ENCODE peak calls at places on chromosomes 5 and 9, in six cellular contexts. W is neural progenitor cell, E is PC-3, G is HCT116, Y is hepatocyte, Z is MM.1S. U is an unnamed sample.

GRCh38 chr9:124345751-124346281 is 69.4 kb downstream of the PSMB7 start:
- DNase-seq in W (no peak), E (no peak), G (no peak), Y (no peak), Z (no peak), U (no peak)

GRCh38 chr9:8778356-8778755 is 978.8 kb upstream of the DMAC1 start:
- DNase-seq in W (no peak), E (no peak), G (no peak), Y (no peak), Z (no peak), U (no peak)

GRCh38 chr5:113022661-113023060 is 46.1 kb downstream of the DCP2 start:
- DNase-seq in W (no peak), E (peak; percentile 58), G (no peak), Y (no peak), Z (peak; percentile 90), U (no peak)

GRCh38 chr5:124927735-124928134 is 181.3 kb upstream of the ZNF608 start:
- DNase-seq in W (no peak), E (peak; percentile 6), G (no peak), Y (no peak), Z (no peak), U (no peak)

GRCh38 chr5:168317521-168318147 is 26.2 kb downstream of the WWC1 start:
- DNase-seq in W (peak; percentile 35), E (peak; percentile 74), G (peak; percentile 82), Y (peak; percentile 95), Z (no peak), U (no peak)

GRCh38 chr5:4511996-4512656 is 628.0 kb upstream of the ADAMTS16 start:
- DNase-seq in W (peak; percentile 71), E (peak; percentile 49), G (no peak), Y (peak; percentile 69), Z (no peak), U (peak; percentile 68)

GRCh38 chr9:69762527-69762926 is 2.7 kb upstream of the PTAR1 start:
- DNase-seq in W (no peak), E (no peak), G (no peak), Y (no peak), Z (no peak), U (no peak)

GRCh38 chr5:121630402-121630801 is 221.3 kb upstream of the FTMT start:
- DNase-seq in W (peak; percentile 8), E (peak; percentile 36), G (no peak), Y (peak; percentile 22), Z (no peak), U (peak; percentile 8)

GRCh38 chr5:138033275-138033808 is 463 bp upstream of the FAM13B start:
- DNase-seq in W (peak; percentile 55), E (no peak), G (no peak), Y (no peak), Z (no peak), U (peak; percentile 87)

GRCh38 chr5:101942321-101942882 is 353.7 kb downstream of the SLCO4C1 start:
- DNase-seq in W (peak; percentile 66), E (peak; percentile 68), G (peak; percentile 27), Y (peak; percentile 66), Z (peak; percentile 40), U (peak; percentile 74)

GRCh38 chr5:152560508-152561137 is 155.5 kb upstream of the NMUR2 start:
- DNase-seq in W (peak; percentile 87), E (peak; percentile 56), G (peak; percentile 18), Y (peak; percentile 80), Z (peak; percentile 74), U (peak; percentile 83)

GRCh38 chr9:86202338-86202882 is 57.0 kb downstream of the C9orf153 start:
- DNase-seq in W (peak; percentile 63), E (peak; percentile 59), G (peak; percentile 27), Y (peak; percentile 62), Z (peak; percentile 58), U (peak; percentile 77)

GRCh38 chr5:149172261-149172660 is 31.0 kb downstream of the ABLIM3 start:
- DNase-seq in W (no peak), E (peak; percentile 97), G (no peak), Y (no peak), Z (no peak), U (no peak)

GRCh38 chr9:20701058-20701457 is 17.0 kb downstream of the FOCAD start:
- DNase-seq in W (no peak), E (no peak), G (no peak), Y (no peak), Z (no peak), U (no peak)

GRCh38 chr9:33081128-33081851 is 4.8 kb upstream of the SMU1 start:
- DNase-seq in W (peak; percentile 85), E (peak; percentile 80), G (peak; percentile 79), Y (peak; percentile 85), Z (peak; percentile 82), U (peak; percentile 93)

GRCh38 chr9:33196736-33197135 is 29.6 kb upstream of the B4GALT1 start:
- DNase-seq in W (no peak), E (no peak), G (no peak), Y (no peak), Z (no peak), U (no peak)

GRCh38 chr9:114553202-114553601 is 34.4 kb upstream of the ATP6V1G1 start:
- DNase-seq in W (no peak), E (no peak), G (no peak), Y (no peak), Z (no peak), U (no peak)

GRCh38 chr5:17317499-17317898 is 100.1 kb downstream of the BASP1 start:
- DNase-seq in W (no peak), E (no peak), G (no peak), Y (no peak), Z (peak; percentile 50), U (no peak)

GRCh38 chr9:15293727-15294405 is 13.2 kb downstream of the TTC39B start:
- DNase-seq in W (no peak), E (no peak), G (no peak), Y (no peak), Z (no peak), U (no peak)

GRCh38 chr9:20753761-20754160 is 69.7 kb downstream of the FOCAD start:
- DNase-seq in W (no peak), E (peak; percentile 78), G (no peak), Y (no peak), Z (no peak), U (no peak)

GRCh38 chr9:17191095-17191494 is 56.3 kb downstream of the CNTLN start:
- DNase-seq in W (no peak), E (no peak), G (no peak), Y (no peak), Z (no peak), U (no peak)

GRCh38 chr5:167731951-167732350 is 559.5 kb upstream of the WWC1 start:
- DNase-seq in W (no peak), E (no peak), G (no peak), Y (no peak), Z (no peak), U (no peak)

DNA sequence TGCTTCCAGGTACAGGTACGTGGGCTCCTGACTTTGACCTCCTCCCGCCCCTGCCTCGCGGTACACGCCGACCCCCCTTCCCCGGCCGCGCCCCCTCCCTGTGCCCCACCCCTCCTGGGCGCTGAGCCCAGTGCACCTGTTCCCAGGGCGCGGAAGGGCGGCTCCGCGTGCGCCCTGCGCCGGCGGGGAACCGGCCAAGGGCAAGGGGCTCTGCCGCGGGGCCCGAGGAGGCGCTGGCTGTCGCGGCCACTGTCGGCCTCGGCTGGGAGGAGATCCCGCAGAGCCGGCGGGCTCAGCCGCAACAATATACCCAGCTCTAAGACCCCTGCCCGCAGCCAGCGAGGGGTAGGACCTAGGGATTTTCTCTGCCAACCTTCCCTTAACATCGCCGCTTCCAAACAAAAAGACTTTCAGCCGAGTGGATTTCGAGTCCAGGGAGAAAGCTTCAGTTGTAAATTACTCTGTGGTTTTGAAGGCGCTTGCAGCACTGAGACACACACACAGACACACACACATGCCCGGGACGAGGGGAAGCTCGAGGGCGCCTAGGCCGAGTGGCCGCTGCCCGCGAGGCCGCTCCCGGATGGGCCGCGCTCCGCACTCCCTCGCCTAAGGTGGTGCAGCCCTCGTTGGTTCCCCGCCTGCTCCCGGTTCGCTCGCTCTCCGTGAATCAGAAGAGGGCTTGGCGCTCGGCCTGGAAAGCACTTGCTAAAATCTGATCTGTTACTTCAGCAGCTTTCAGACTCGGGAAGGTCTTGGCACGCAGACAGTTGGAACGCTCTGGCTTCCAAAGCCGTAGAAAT is 1.2 kb downstream of the FGF18 start:
- DNase-seq in W (peak; percentile 53), E (peak; percentile 56), G (no peak), Y (peak; percentile 87), Z (no peak), U (peak; percentile 38)
- TF ChIP-seq EZH2 in W (peak; percentile 92), E (peak; percentile 97), G (no peak), Y (peak; percentile 59), Z (no peak), U (peak; percentile 77)

DNA sequence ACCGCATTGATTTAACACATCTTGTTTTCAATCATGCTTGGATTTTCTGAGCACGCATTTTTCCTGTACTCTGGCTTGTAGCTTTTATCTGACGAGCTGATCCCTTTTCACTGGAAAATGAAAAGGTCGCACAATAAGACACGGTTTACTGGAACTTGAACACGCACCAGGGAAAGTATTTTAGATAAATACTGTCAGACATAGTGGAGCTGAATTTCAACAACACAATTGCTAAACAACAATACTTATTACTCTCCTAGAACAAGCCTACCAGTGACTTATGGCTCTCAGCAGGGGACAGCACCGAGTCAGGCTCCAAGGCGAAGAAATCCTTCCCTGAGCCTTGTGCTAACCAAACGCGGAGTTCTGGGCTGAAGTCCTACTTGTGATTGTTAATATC is 359.8 kb downstream of the EBF1 start:
- DNase-seq in W (peak; percentile 27), E (peak; percentile 11), G (no peak), Y (peak; percentile 16), Z (no peak), U (no peak)
- TF ChIP-seq CTCF in W (peak; percentile 13), E (peak; percentile 42), G (no peak), Y (peak; percentile 28), Z (no peak), U (no peak)

DNA sequence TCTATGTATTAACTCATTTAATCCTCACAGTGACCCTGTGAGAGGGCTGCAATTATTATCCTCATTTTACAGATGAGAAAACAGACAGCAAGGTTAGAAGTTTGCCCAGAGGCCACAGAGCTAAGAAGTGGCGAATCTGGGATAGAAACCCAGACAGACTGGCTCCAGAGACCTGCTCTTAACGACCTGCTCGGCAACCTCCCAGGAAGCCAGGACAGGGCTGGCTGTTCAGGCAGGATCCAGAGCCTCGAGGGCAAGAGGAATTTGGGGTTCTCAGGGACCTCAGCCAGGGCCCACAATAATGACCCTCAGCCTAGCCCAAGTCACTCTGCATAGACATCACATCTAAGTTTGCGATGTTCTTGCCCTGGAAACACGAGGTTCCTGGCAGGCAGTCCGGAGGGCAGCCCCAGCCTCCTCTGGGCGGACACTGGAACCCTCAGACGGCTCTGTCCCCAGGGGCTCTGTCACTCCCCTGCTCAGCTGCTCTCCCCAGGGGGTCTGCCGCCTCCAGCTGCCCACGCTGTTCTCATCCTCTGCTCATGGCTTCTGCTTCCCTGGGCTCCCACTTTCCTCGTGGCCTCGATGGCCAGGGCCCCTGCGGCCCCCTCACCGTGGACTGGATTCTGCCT is 138.5 kb upstream of the ERCC6L2 start:
- DNase-seq in W (no peak), E (no peak), G (no peak), Y (no peak), Z (no peak), U (peak; percentile 12)
- TF ChIP-seq EZH2phosphoT487 in W (no peak), E (no peak), G (no peak), Y (no peak), Z (no peak), U (no peak)

DNA sequence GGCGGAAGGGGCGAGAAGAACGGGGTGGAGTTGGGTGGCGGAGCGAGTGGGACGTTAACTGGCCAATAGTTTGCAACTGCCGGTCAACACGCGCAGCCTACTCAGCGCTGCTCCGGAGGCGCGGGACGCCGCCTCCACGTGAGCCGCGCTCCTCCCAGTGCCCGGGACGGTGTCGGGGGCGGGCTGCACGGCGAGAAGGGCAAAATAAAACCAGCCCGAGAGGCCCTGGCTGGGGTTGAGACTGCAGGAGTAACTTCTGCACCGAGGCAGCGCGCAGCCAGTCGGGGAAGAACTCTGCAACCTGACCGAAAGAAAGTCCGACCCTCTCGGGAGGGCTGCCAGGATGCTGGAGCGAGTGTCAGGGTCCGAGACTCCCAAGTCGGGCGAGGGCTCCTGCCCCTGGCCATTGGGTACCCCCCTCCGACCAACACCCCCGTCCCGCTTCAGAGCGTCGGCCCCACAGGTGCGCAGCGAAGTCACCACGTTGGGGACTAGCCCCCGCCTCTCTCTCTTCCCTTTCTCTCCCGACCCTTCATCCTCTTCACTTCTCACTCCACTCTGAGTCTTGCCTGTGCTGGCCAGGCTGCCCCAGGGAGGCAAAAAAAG is 25.1 kb upstream of the ELAVL2 start:
- DNase-seq in W (peak; percentile 81), E (no peak), G (no peak), Y (peak; percentile 52), Z (no peak), U (peak; percentile 74)
- TF ChIP-seq EZH2 in W (no peak), E (no peak), G (no peak), Y (peak; percentile 72), Z (no peak), U (peak; percentile 48)